ENCODE peak calls at places on chromosomes 5 and 9, in seven cellular contexts. W is activated CD4-positive, alpha-beta T cell treated with anti-CD3 and anti-CD28 coated beads, Interleukin-2, amount 50 U/mL, for 48 hours; Y is A549; M is amygdala; D is EL; G is esophagus muscularis mucosa; Q is AG08396. S is an unnamed sample.

GRCh38 chr9:134268308-134268724 is 57.9 kb upstream of the RXRA start:
- DNase-seq in W (no peak), Y (no peak), M (no peak), D (no peak), G (no peak), Q (no peak), S (no peak)

GRCh38 chr9:15438891-15439290 is 16.2 kb downstream of the SNAPC3 start:
- DNase-seq in W (no peak), Y (no peak), M (no peak), D (no peak), G (no peak), Q (no peak), S (no peak)

GRCh38 chr5:53777864-53778618 is 217.6 kb downstream of the NDUFS4 start:
- DNase-seq in W (no peak), Y (no peak), M (no peak), D (no peak), G (no peak), Q (no peak), S (no peak)

GRCh38 chr5:134592141-134592746 is 40.4 kb downstream of the SAR1B start:
- DNase-seq in W (no peak), Y (no peak), M (no peak), D (no peak), G (no peak), Q (no peak), S (no peak)

GRCh38 chr9:108634164-108634563 is 221.6 kb downstream of the ACTL7B start:
- DNase-seq in W (no peak), Y (peak; percentile 24), M (no peak), D (peak; percentile 66), G (no peak), Q (no peak), S (no peak)

GRCh38 chr5:5483880-5484595 is 61.6 kb downstream of the ICE1 start:
- DNase-seq in W (no peak), Y (no peak), M (no peak), D (peak; percentile 45), G (no peak), Q (no peak), S (no peak)

GRCh38 chr5:102856374-102856748 is 101.3 kb downstream of the PAM start:
- DNase-seq in W (no peak), Y (no peak), M (no peak), D (peak; percentile 78), G (no peak), Q (peak; percentile 20), S (no peak)

GRCh38 chr5:77972545-77973252 is 196.6 kb upstream of the TBCA start:
- DNase-seq in W (peak; percentile 22), Y (no peak), M (no peak), D (peak; percentile 21), G (no peak), Q (peak; percentile 24), S (no peak)

GRCh38 chr9:85339337-85339736 is 402.4 kb downstream of the AGTPBP1 start:
- DNase-seq in W (no peak), Y (no peak), M (no peak), D (no peak), G (no peak), Q (no peak), S (no peak)

GRCh38 chr5:160923431-160923830 is 71.4 kb upstream of the ATP10B start:
- DNase-seq in W (no peak), Y (no peak), M (no peak), D (no peak), G (no peak), Q (no peak), S (no peak)

GRCh38 chr5:31637851-31638250 is 1.1 kb upstream of the PDZD2 start:
- DNase-seq in W (no peak), Y (no peak), M (no peak), D (no peak), G (no peak), Q (no peak), S (no peak)

GRCh38 chr5:58453326-58453725 is 6.6 kb downstream of the PLK2 start:
- DNase-seq in W (no peak), Y (no peak), M (no peak), D (no peak), G (no peak), Q (no peak), S (no peak)

GRCh38 chr9:96084289-96084688 is 208.8 kb downstream of the ERCC6L2 start:
- DNase-seq in W (no peak), Y (no peak), M (no peak), D (no peak), G (no peak), Q (no peak), S (no peak)

GRCh38 chr9:128094166-128094949 is 26.3 kb downstream of the SLC25A25 start:
- DNase-seq in W (peak; percentile 87), Y (peak; percentile 94), M (peak; percentile 69), D (peak; percentile 98), G (peak; percentile 99), Q (peak; percentile 90), S (peak; percentile 91)

GRCh38 chr5:51376504-51376903 is 6.7 kb upstream of the ISL1 start:
- DNase-seq in W (no peak), Y (no peak), M (no peak), D (no peak), G (no peak), Q (no peak), S (no peak)

GRCh38 chr9:130610862-130611689 is 31.7 kb downstream of the FUBP3 start:
- DNase-seq in W (no peak), Y (no peak), M (no peak), D (no peak), G (no peak), Q (no peak), S (no peak)

GRCh38 chr5:138676556-138677193 is 76.5 kb upstream of the CTNNA1 start:
- DNase-seq in W (no peak), Y (peak; percentile 35), M (no peak), D (no peak), G (no peak), Q (no peak), S (no peak)

GRCh38 chr5:171577940-171578856 is 158.8 kb downstream of the FGF18 start:
- DNase-seq in W (no peak), Y (no peak), M (no peak), D (no peak), G (no peak), Q (no peak), S (no peak)

GRCh38 chr5:14958196-14958595 is 86.6 kb upstream of the ANKH start:
- DNase-seq in W (no peak), Y (peak; percentile 12), M (no peak), D (no peak), G (no peak), Q (no peak), S (no peak)

GRCh38 chr9:127919253-127919815 is 2.5 kb upstream of the ST6GALNAC4 start:
- DNase-seq in W (peak; percentile 59), Y (peak; percentile 98), M (no peak), D (peak; percentile 99), G (peak; percentile 97), Q (peak; percentile 93), S (peak; percentile 95)

GRCh38 chr9:34823778-34824177 is 113.8 kb upstream of the CCL21 start:
- DNase-seq in W (no peak), Y (no peak), M (no peak), D (no peak), G (peak; percentile 82), Q (no peak), S (no peak)

GRCh38 chr5:90161399-90161798 is 248.2 kb downstream of the CETN3 start:
- DNase-seq in W (no peak), Y (peak; percentile 20), M (no peak), D (peak; percentile 3), G (no peak), Q (no peak), S (no peak)

GRCh38 chr9:134374301-134375010 is 48.2 kb downstream of the RXRA start:
- DNase-seq in W (no peak), Y (no peak), M (no peak), D (no peak), G (no peak), Q (no peak), S (no peak)

GRCh38 chr9:33445389-33445881 is 2.0 kb downstream of the AQP3 start:
- DNase-seq in W (no peak), Y (no peak), M (no peak), D (no peak), G (no peak), Q (no peak), S (no peak)

GRCh38 chr9:123614503-123615258 is 258.7 kb downstream of the CRB2 start:
- DNase-seq in W (no peak), Y (no peak), M (no peak), D (no peak), G (peak; percentile 80), Q (no peak), S (no peak)

GRCh38 chr9:132032584-132032945 is 47.1 kb downstream of the MED27 start:
- DNase-seq in W (no peak), Y (no peak), M (no peak), D (no peak), G (no peak), Q (no peak), S (no peak)

GRCh38 chr9:93662952-93663572 is 86.7 kb downstream of the PHF2 start:
- DNase-seq in W (no peak), Y (no peak), M (no peak), D (no peak), G (no peak), Q (no peak), S (no peak)

S was measured in thoracic aorta.